ENCODE peak calls at places on chromosomes 2 and 18, in eight cellular contexts. P is dorsolateral prefrontal cortex, L is endodermal cell, Z is PC-3, B is HFFc6, M is fibroblast of mammary gland, G is GM23338, T is cardiac muscle cell. R is an unnamed sample.

GRCh38 chr2:222861411-222862067 is 703 bp downstream of the ACSL3 start:
- DNase-seq in P (peak; percentile 22), Z (no peak), M (no peak), T (peak; percentile 35), L (no peak), B (no peak), G (no peak), R (no peak)

GRCh38 chr2:113697516-113697915 is 58.9 kb downstream of the SLC35F5 start:
- DNase-seq in G (no peak), Z (no peak), P (no peak), T (no peak), M (no peak), B (no peak), L (no peak), R (no peak)

GRCh38 chr2:170856066-170856465 is 39.4 kb downstream of the GAD1 start:
- DNase-seq in G (no peak), M (no peak), B (no peak), T (no peak), Z (no peak), L (no peak), P (no peak), R (no peak)

GRCh38 chr2:109069430-109070194 is 59.4 kb upstream of the SH3RF3 start:
- DNase-seq in Z (no peak), G (peak; percentile 41), B (no peak), L (peak; percentile 79), M (no peak), P (no peak), T (no peak), R (peak; percentile 27)

GRCh38 chr2:239916205-239917127 is 108.7 kb downstream of the NDUFA10 start:
- DNase-seq in Z (no peak), T (no peak), P (no peak), B (no peak), G (no peak), L (peak; percentile 26), M (no peak), R (peak; percentile 42)

GRCh38 chr2:132999421-132999820 is 329.4 kb upstream of the LYPD1 start:
- DNase-seq in T (no peak), P (no peak), L (no peak), Z (no peak), G (no peak), M (no peak), B (no peak), R (no peak)

GRCh38 chr18:33375829-33376228 is 64.7 kb downstream of the CCDC178 start:
- DNase-seq in T (no peak), G (no peak), P (no peak), Z (no peak), B (no peak), M (no peak), L (no peak), R (no peak)

GRCh38 chr2:182625814-182626213 is 90.2 kb upstream of the DNAJC10 start:
- DNase-seq in L (peak; percentile 72), Z (no peak), G (peak; percentile 76), B (no peak), T (no peak), M (no peak), P (no peak), R (no peak)

GRCh38 chr18:58239879-58240278 is 195.9 kb downstream of the NEDD4L start:
- DNase-seq in B (no peak), G (no peak), Z (peak; percentile 49), T (no peak), P (no peak), L (no peak), M (peak; percentile 11), R (no peak)

GRCh38 chr2:23418490-23418911 is 33.5 kb downstream of the KLHL29 start:
- DNase-seq in G (no peak), B (peak; percentile 79), L (no peak), Z (peak; percentile 31), T (peak; percentile 76), M (peak; percentile 93), P (no peak), R (peak; percentile 58)

GRCh38 chr2:121561617-121562268 is 31.1 kb downstream of the RNU4ATAC start:
- DNase-seq in Z (peak; percentile 26), M (peak; percentile 21), T (peak; percentile 57), G (no peak), B (peak; percentile 74), L (no peak), P (no peak), R (no peak)

GRCh38 chr18:59721214-59721613 is 24.0 kb upstream of the CCBE1 start:
- DNase-seq in M (no peak), T (no peak), G (no peak), L (no peak), Z (no peak), P (no peak), B (no peak), R (no peak)

GRCh38 chr2:85326946-85327756 is 638 bp downstream of the TGOLN2 start:
- DNase-seq in P (no peak), T (peak; percentile 61), B (peak; percentile 36), Z (peak; percentile 25), L (peak; percentile 72), G (peak; percentile 47), M (peak; percentile 47), R (no peak)

GRCh38 chr2:191311627-191312026 is 66.4 kb downstream of the MYO1B start:
- DNase-seq in G (no peak), B (peak; percentile 80), T (peak; percentile 66), P (no peak), M (peak; percentile 90), Z (peak; percentile 86), L (no peak), R (no peak)

GRCh38 chr2:201680743-201681142 is 17.7 kb downstream of the MPP4 start:
- DNase-seq in M (peak; percentile 21), P (no peak), T (peak; percentile 12), L (peak; percentile 90), B (no peak), G (peak; percentile 85), Z (peak; percentile 54), R (no peak)
- TF ChIP-seq CTCF in M (peak; percentile 57), P (peak; percentile 19), T (peak; percentile 48), L (peak; percentile 90), B (peak; percentile 72), G (peak; percentile 86), Z (peak; percentile 78), R (peak; percentile 62)

GRCh38 chr18:37261988-37262387 is 303.6 kb downstream of the CELF4 start:
- DNase-seq in T (no peak), P (no peak), L (no peak), G (no peak), M (no peak), Z (no peak), B (no peak), R (no peak)

GRCh38 chr18:37265382-37265781 is 300.2 kb downstream of the CELF4 start:
- DNase-seq in G (no peak), M (no peak), T (no peak), L (no peak), P (no peak), B (no peak), Z (no peak), R (no peak)

GRCh38 chr18:37264956-37265355 is 300.6 kb downstream of the CELF4 start:
- DNase-seq in M (no peak), T (no peak), G (no peak), Z (no peak), B (no peak), L (no peak), P (no peak), R (no peak)

GRCh38 chr18:37270046-37270665 is 295.4 kb downstream of the CELF4 start:
- DNase-seq in L (peak; percentile 88), Z (peak; percentile 24), M (peak; percentile 48), G (peak; percentile 85), T (peak; percentile 72), P (no peak), B (peak; percentile 20), R (no peak)

GRCh38 chr18:37266290-37266689 is 299.3 kb downstream of the CELF4 start:
- DNase-seq in G (peak; percentile 67), L (peak; percentile 85), P (no peak), M (no peak), T (no peak), B (no peak), Z (no peak), R (no peak)
- TF ChIP-seq CTCF in G (peak; percentile 46), L (peak; percentile 73), P (no peak), M (no peak), T (no peak), B (peak; percentile 23), Z (peak; percentile 13), R (peak; percentile 58)

GRCh38 chr18:64094210-64094609 is 54.7 kb downstream of the LINC00305 start:
- DNase-seq in L (no peak), G (peak; percentile 10), Z (no peak), M (no peak), P (no peak), T (no peak), B (no peak), R (no peak)

GRCh38 chr18:64100136-64100922 is 48.6 kb downstream of the LINC00305 start:
- DNase-seq in G (no peak), M (no peak), Z (no peak), B (no peak), T (no peak), L (no peak), P (no peak), R (no peak)

GRCh38 chr18:64099244-64099643 is 49.6 kb downstream of the LINC00305 start:
- DNase-seq in G (no peak), L (no peak), T (no peak), M (no peak), Z (no peak), B (no peak), P (no peak), R (no peak)

GRCh38 chr18:64095056-64095455 is 53.8 kb downstream of the LINC00305 start:
- DNase-seq in P (no peak), L (no peak), G (no peak), T (no peak), Z (no peak), B (no peak), M (no peak), R (no peak)

DNA sequence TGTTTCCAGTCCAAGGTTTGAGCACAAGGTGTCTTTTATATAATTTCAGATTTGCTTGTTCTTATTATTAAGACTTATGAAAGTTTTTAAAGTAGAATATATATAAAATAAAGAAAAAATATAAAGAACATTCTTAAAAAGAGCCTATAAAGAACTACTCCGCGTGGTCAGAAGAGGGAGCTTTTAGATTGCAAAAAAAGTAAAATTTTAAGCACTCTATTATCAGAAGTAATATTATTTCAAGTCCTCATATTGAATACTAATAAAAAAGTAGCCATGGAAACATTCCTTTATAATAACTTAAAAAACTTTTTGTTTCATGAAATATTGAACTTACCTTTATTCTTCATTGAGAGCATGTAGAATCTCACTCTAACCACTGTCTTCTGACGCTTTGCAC is 51.4 kb downstream of the LINC00305 start:
- DNase-seq in B (no peak), L (no peak), Z (peak; percentile 16), M (peak; percentile 1), G (no peak), P (no peak), T (no peak), R (no peak)
- TF ChIP-seq CTCF in B (peak; percentile 45), L (peak; percentile 76), Z (peak; percentile 39), M (peak; percentile 18), G (peak; percentile 67), P (peak; percentile 71), T (peak; percentile 11), R (peak; percentile 75)

DNA sequence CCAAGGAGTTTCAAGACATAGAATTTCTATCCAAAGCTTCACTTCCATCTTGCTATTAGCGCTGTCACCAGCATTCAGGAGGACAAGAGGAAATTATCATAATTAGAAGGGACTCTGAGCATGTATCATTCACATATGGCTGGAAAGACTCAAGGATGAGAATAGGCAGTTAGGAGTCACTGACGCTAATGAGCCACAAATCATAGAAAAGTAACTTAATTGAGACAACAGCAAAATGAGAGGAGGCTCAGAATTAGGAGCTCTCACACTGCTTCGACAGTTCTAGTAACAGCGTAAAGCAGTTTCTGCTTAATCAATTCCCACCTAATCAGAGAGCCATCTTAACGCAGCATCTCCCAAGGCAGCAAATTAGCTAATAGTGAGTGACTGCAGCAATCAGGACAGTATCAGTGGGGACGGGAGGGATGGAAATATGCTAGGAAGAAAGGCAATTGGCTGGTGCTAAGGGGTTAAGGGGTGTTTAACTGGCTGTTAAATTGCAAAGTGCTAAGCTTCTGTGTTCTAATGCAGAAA is 32.8 kb downstream of the ANKRD44 start:
- DNase-seq in M (no peak), B (no peak), Z (no peak), T (no peak), L (no peak), G (no peak), P (no peak), R (no peak)
- TF ChIP-seq CTCF in M (no peak), B (no peak), Z (no peak), T (no peak), L (no peak), G (no peak), P (no peak), R (no peak)